ENCODE peak calls at places on chromosomes 4 and X, in nine cellular contexts. One of them, this sample, is unnamed.

GRCh38 chrX:291411-291901 is 10.3 kb downstream of the PLCXD1 start:
- DNase-seq in AG09309: no peak
- DNase-seq in NCI-H69: no peak
- DNase-seq in mesothelial cell of epicardium: no peak
- DNase-seq in left cardiac atrium: peak
- DNase-seq in stimulated activated CD4-positive, alpha-beta T cell treated with anti-CD3 and anti-CD28 coated beads, Interleukin-1b, Interleukin-23, amount 100 ng/mL, for 1 hour: no peak
- DNase-seq in H54: no peak
- DNase-seq in GM06990: no peak
- DNase-seq in amniotic epithelial cell: no peak
- DNase-seq in this sample: no peak

GRCh38 chr4:82230310-82230709 is 143.5 kb downstream of the HNRNPD start:
- DNase-seq in left cardiac atrium: no peak
- DNase-seq in AG09309: no peak
- DNase-seq in NCI-H69: no peak
- DNase-seq in GM06990: no peak
- DNase-seq in amniotic epithelial cell: no peak
- DNase-seq in H54: no peak
- DNase-seq in stimulated activated CD4-positive, alpha-beta T cell treated with anti-CD3 and anti-CD28 coated beads, Interleukin-1b, Interleukin-23, amount 100 ng/mL, for 1 hour: no peak
- DNase-seq in mesothelial cell of epicardium: no peak
- DNase-seq in this sample: no peak

GRCh38 chr4:4619821-4620220 is 78.0 kb upstream of the STX18 start:
- DNase-seq in GM06990: no peak
- DNase-seq in stimulated activated CD4-positive, alpha-beta T cell treated with anti-CD3 and anti-CD28 coated beads, Interleukin-1b, Interleukin-23, amount 100 ng/mL, for 1 hour: no peak
- DNase-seq in mesothelial cell of epicardium: no peak
- DNase-seq in amniotic epithelial cell: no peak
- DNase-seq in H54: no peak
- DNase-seq in AG09309: no peak
- DNase-seq in NCI-H69: no peak
- DNase-seq in left cardiac atrium: no peak
- DNase-seq in this sample: no peak

GRCh38 chr4:145609494-145610427 is 9.4 kb upstream of the MMAA start:
- DNase-seq in left cardiac atrium: peak
- DNase-seq in H54: peak
- DNase-seq in AG09309: peak
- DNase-seq in stimulated activated CD4-positive, alpha-beta T cell treated with anti-CD3 and anti-CD28 coated beads, Interleukin-1b, Interleukin-23, amount 100 ng/mL, for 1 hour: peak
- DNase-seq in GM06990: peak
- DNase-seq in mesothelial cell of epicardium: no peak
- DNase-seq in amniotic epithelial cell: peak
- DNase-seq in NCI-H69: peak
- DNase-seq in this sample: no peak

GRCh38 chrX:110210417-110211139 is 107.3 kb downstream of the AMMECR1 start:
- DNase-seq in GM06990: no peak
- DNase-seq in AG09309: peak
- DNase-seq in mesothelial cell of epicardium: no peak
- DNase-seq in left cardiac atrium: no peak
- DNase-seq in stimulated activated CD4-positive, alpha-beta T cell treated with anti-CD3 and anti-CD28 coated beads, Interleukin-1b, Interleukin-23, amount 100 ng/mL, for 1 hour: no peak
- DNase-seq in NCI-H69: peak
- DNase-seq in amniotic epithelial cell: peak
- DNase-seq in H54: no peak
- DNase-seq in this sample: no peak

GRCh38 chr4:55080174-55080865 is 45.1 kb downstream of the KDR start:
- DNase-seq in stimulated activated CD4-positive, alpha-beta T cell treated with anti-CD3 and anti-CD28 coated beads, Interleukin-1b, Interleukin-23, amount 100 ng/mL, for 1 hour: no peak
- DNase-seq in H54: no peak
- DNase-seq in GM06990: no peak
- DNase-seq in mesothelial cell of epicardium: no peak
- DNase-seq in left cardiac atrium: no peak
- DNase-seq in NCI-H69: no peak
- DNase-seq in amniotic epithelial cell: peak
- DNase-seq in AG09309: peak
- DNase-seq in this sample: no peak

GRCh38 chrX:41796577-41796976 is 72.6 kb downstream of the GPR82 start:
- DNase-seq in mesothelial cell of epicardium: no peak
- DNase-seq in amniotic epithelial cell: no peak
- DNase-seq in H54: no peak
- DNase-seq in NCI-H69: no peak
- DNase-seq in AG09309: no peak
- DNase-seq in GM06990: no peak
- DNase-seq in stimulated activated CD4-positive, alpha-beta T cell treated with anti-CD3 and anti-CD28 coated beads, Interleukin-1b, Interleukin-23, amount 100 ng/mL, for 1 hour: no peak
- DNase-seq in left cardiac atrium: no peak
- DNase-seq in this sample: no peak

GRCh38 chr4:152479428-152480026 is 56.4 kb downstream of the FBXW7 start:
- DNase-seq in amniotic epithelial cell: peak
- DNase-seq in left cardiac atrium: no peak
- DNase-seq in mesothelial cell of epicardium: no peak
- DNase-seq in stimulated activated CD4-positive, alpha-beta T cell treated with anti-CD3 and anti-CD28 coated beads, Interleukin-1b, Interleukin-23, amount 100 ng/mL, for 1 hour: no peak
- DNase-seq in NCI-H69: no peak
- DNase-seq in GM06990: no peak
- DNase-seq in H54: no peak
- DNase-seq in AG09309: no peak
- DNase-seq in this sample: no peak

GRCh38 chrX:153970398-153971123 is 1.1 kb downstream of the HCFC1 start:
- DNase-seq in NCI-H69: peak
- DNase-seq in GM06990: no peak
- DNase-seq in left cardiac atrium: no peak
- DNase-seq in H54: no peak
- DNase-seq in AG09309: peak
- DNase-seq in mesothelial cell of epicardium: no peak
- DNase-seq in stimulated activated CD4-positive, alpha-beta T cell treated with anti-CD3 and anti-CD28 coated beads, Interleukin-1b, Interleukin-23, amount 100 ng/mL, for 1 hour: no peak
- DNase-seq in amniotic epithelial cell: peak
- DNase-seq in this sample: no peak

GRCh38 chr4:56876264-56876663 is 31.4 kb upstream of the REST start:
- DNase-seq in left cardiac atrium: no peak
- DNase-seq in GM06990: no peak
- DNase-seq in NCI-H69: no peak
- DNase-seq in AG09309: no peak
- DNase-seq in amniotic epithelial cell: no peak
- DNase-seq in stimulated activated CD4-positive, alpha-beta T cell treated with anti-CD3 and anti-CD28 coated beads, Interleukin-1b, Interleukin-23, amount 100 ng/mL, for 1 hour: no peak
- DNase-seq in H54: no peak
- DNase-seq in mesothelial cell of epicardium: no peak
- DNase-seq in this sample: no peak

GRCh38 chrX:38717871-38718270 is 83.4 kb upstream of the MID1IP1 start:
- DNase-seq in AG09309: no peak
- DNase-seq in H54: no peak
- DNase-seq in GM06990: no peak
- DNase-seq in stimulated activated CD4-positive, alpha-beta T cell treated with anti-CD3 and anti-CD28 coated beads, Interleukin-1b, Interleukin-23, amount 100 ng/mL, for 1 hour: no peak
- DNase-seq in amniotic epithelial cell: peak
- DNase-seq in NCI-H69: peak
- DNase-seq in left cardiac atrium: no peak
- DNase-seq in mesothelial cell of epicardium: no peak
- DNase-seq in this sample: no peak

GRCh38 chr4:157992038-157992706 is 180.7 kb downstream of the GASK1B start:
- DNase-seq in amniotic epithelial cell: peak
- DNase-seq in GM06990: no peak
- DNase-seq in left cardiac atrium: no peak
- DNase-seq in AG09309: peak
- DNase-seq in mesothelial cell of epicardium: no peak
- DNase-seq in stimulated activated CD4-positive, alpha-beta T cell treated with anti-CD3 and anti-CD28 coated beads, Interleukin-1b, Interleukin-23, amount 100 ng/mL, for 1 hour: no peak
- DNase-seq in H54: no peak
- DNase-seq in NCI-H69: peak
- DNase-seq in this sample: no peak

GRCh38 chrX:140439455-140439854 is 65.4 kb downstream of the SOX3 start:
- DNase-seq in mesothelial cell of epicardium: peak
- DNase-seq in stimulated activated CD4-positive, alpha-beta T cell treated with anti-CD3 and anti-CD28 coated beads, Interleukin-1b, Interleukin-23, amount 100 ng/mL, for 1 hour: no peak
- DNase-seq in H54: no peak
- DNase-seq in left cardiac atrium: peak
- DNase-seq in GM06990: no peak
- DNase-seq in NCI-H69: peak
- DNase-seq in AG09309: no peak
- DNase-seq in amniotic epithelial cell: no peak
- DNase-seq in this sample: no peak

GRCh38 chrX:39955621-39956020 is 142.1 kb downstream of the BCOR start:
- DNase-seq in NCI-H69: peak
- DNase-seq in GM06990: no peak
- DNase-seq in stimulated activated CD4-positive, alpha-beta T cell treated with anti-CD3 and anti-CD28 coated beads, Interleukin-1b, Interleukin-23, amount 100 ng/mL, for 1 hour: no peak
- DNase-seq in AG09309: no peak
- DNase-seq in mesothelial cell of epicardium: no peak
- DNase-seq in H54: no peak
- DNase-seq in left cardiac atrium: no peak
- DNase-seq in amniotic epithelial cell: no peak
- DNase-seq in this sample: no peak

GRCh38 chrX:139429913-139430312 is 100.6 kb upstream of the F9 start:
- DNase-seq in left cardiac atrium: no peak
- DNase-seq in GM06990: no peak
- DNase-seq in amniotic epithelial cell: no peak
- DNase-seq in AG09309: no peak
- DNase-seq in mesothelial cell of epicardium: no peak
- DNase-seq in stimulated activated CD4-positive, alpha-beta T cell treated with anti-CD3 and anti-CD28 coated beads, Interleukin-1b, Interleukin-23, amount 100 ng/mL, for 1 hour: no peak
- DNase-seq in NCI-H69: peak
- DNase-seq in H54: no peak
- DNase-seq in this sample: no peak

GRCh38 chrX:154025230-154025629 is 5.5 kb upstream of the IRAK1 start:
- DNase-seq in AG09309: no peak
- DNase-seq in stimulated activated CD4-positive, alpha-beta T cell treated with anti-CD3 and anti-CD28 coated beads, Interleukin-1b, Interleukin-23, amount 100 ng/mL, for 1 hour: no peak
- DNase-seq in left cardiac atrium: no peak
- DNase-seq in mesothelial cell of epicardium: no peak
- DNase-seq in H54: no peak
- DNase-seq in NCI-H69: no peak
- DNase-seq in amniotic epithelial cell: no peak
- DNase-seq in GM06990: no peak
- DNase-seq in this sample: no peak

GRCh38 chr4:8762951-8763735 is 108.5 kb downstream of the HMX1 start:
- DNase-seq in H54: no peak
- DNase-seq in NCI-H69: no peak
- DNase-seq in AG09309: no peak
- DNase-seq in amniotic epithelial cell: no peak
- DNase-seq in stimulated activated CD4-positive, alpha-beta T cell treated with anti-CD3 and anti-CD28 coated beads, Interleukin-1b, Interleukin-23, amount 100 ng/mL, for 1 hour: no peak
- DNase-seq in mesothelial cell of epicardium: peak
- DNase-seq in GM06990: no peak
- DNase-seq in left cardiac atrium: peak
- DNase-seq in this sample: no peak

GRCh38 chr4:108044951-108045686 is 55.4 kb downstream of the HADH start:
- DNase-seq in H54: no peak
- DNase-seq in amniotic epithelial cell: no peak
- DNase-seq in AG09309: no peak
- DNase-seq in stimulated activated CD4-positive, alpha-beta T cell treated with anti-CD3 and anti-CD28 coated beads, Interleukin-1b, Interleukin-23, amount 100 ng/mL, for 1 hour: no peak
- DNase-seq in left cardiac atrium: no peak
- DNase-seq in mesothelial cell of epicardium: no peak
- DNase-seq in NCI-H69: no peak
- DNase-seq in GM06990: no peak
- DNase-seq in this sample: no peak

GRCh38 chrX:12174358-12174757 is 36.1 kb downstream of the FRMPD4 start:
- DNase-seq in amniotic epithelial cell: peak
- DNase-seq in left cardiac atrium: no peak
- DNase-seq in H54: no peak
- DNase-seq in mesothelial cell of epicardium: no peak
- DNase-seq in stimulated activated CD4-positive, alpha-beta T cell treated with anti-CD3 and anti-CD28 coated beads, Interleukin-1b, Interleukin-23, amount 100 ng/mL, for 1 hour: no peak
- DNase-seq in AG09309: no peak
- DNase-seq in NCI-H69: no peak
- DNase-seq in GM06990: no peak
- DNase-seq in this sample: no peak

GRCh38 chr4:1177274-1178141 is 5.1 kb upstream of the SPON2 start:
- DNase-seq in amniotic epithelial cell: peak
- DNase-seq in AG09309: no peak
- DNase-seq in NCI-H69: no peak
- DNase-seq in GM06990: no peak
- DNase-seq in stimulated activated CD4-positive, alpha-beta T cell treated with anti-CD3 and anti-CD28 coated beads, Interleukin-1b, Interleukin-23, amount 100 ng/mL, for 1 hour: no peak
- DNase-seq in H54: no peak
- DNase-seq in mesothelial cell of epicardium: no peak
- DNase-seq in left cardiac atrium: no peak
- DNase-seq in this sample: no peak

GRCh38 chrX:49041683-49042529 is 1.3 kb downstream of the TFE3 start:
- DNase-seq in AG09309: peak
- DNase-seq in NCI-H69: peak
- DNase-seq in mesothelial cell of epicardium: no peak
- DNase-seq in stimulated activated CD4-positive, alpha-beta T cell treated with anti-CD3 and anti-CD28 coated beads, Interleukin-1b, Interleukin-23, amount 100 ng/mL, for 1 hour: no peak
- DNase-seq in left cardiac atrium: no peak
- DNase-seq in H54: no peak
- DNase-seq in amniotic epithelial cell: peak
- DNase-seq in GM06990: no peak
- DNase-seq in this sample: no peak

GRCh38 chr4:91282217-91282616 is 1021.5 kb upstream of the GRID2 start:
- DNase-seq in stimulated activated CD4-positive, alpha-beta T cell treated with anti-CD3 and anti-CD28 coated beads, Interleukin-1b, Interleukin-23, amount 100 ng/mL, for 1 hour: no peak
- DNase-seq in H54: no peak
- DNase-seq in GM06990: no peak
- DNase-seq in left cardiac atrium: no peak
- DNase-seq in amniotic epithelial cell: no peak
- DNase-seq in mesothelial cell of epicardium: no peak
- DNase-seq in NCI-H69: no peak
- DNase-seq in AG09309: no peak
- DNase-seq in this sample: no peak

GRCh38 chr4:129358571-129358970 is 262.6 kb downstream of the C4orf33 start:
- DNase-seq in left cardiac atrium: no peak
- DNase-seq in mesothelial cell of epicardium: no peak
- DNase-seq in amniotic epithelial cell: peak
- DNase-seq in H54: no peak
- DNase-seq in AG09309: peak
- DNase-seq in stimulated activated CD4-positive, alpha-beta T cell treated with anti-CD3 and anti-CD28 coated beads, Interleukin-1b, Interleukin-23, amount 100 ng/mL, for 1 hour: no peak
- DNase-seq in NCI-H69: peak
- DNase-seq in GM06990: no peak
- DNase-seq in this sample: no peak

GRCh38 chr4:56630876-56631666 is 50.0 kb downstream of the HOPX start:
- DNase-seq in NCI-H69: no peak
- DNase-seq in H54: no peak
- DNase-seq in GM06990: no peak
- DNase-seq in AG09309: peak
- DNase-seq in stimulated activated CD4-positive, alpha-beta T cell treated with anti-CD3 and anti-CD28 coated beads, Interleukin-1b, Interleukin-23, amount 100 ng/mL, for 1 hour: no peak
- DNase-seq in amniotic epithelial cell: peak
- DNase-seq in left cardiac atrium: no peak
- DNase-seq in mesothelial cell of epicardium: no peak
- DNase-seq in this sample: no peak

GRCh38 chrX:32871636-32872035 is 339.7 kb downstream of the DMD start:
- DNase-seq in H54: no peak
- DNase-seq in amniotic epithelial cell: peak
- DNase-seq in GM06990: no peak
- DNase-seq in stimulated activated CD4-positive, alpha-beta T cell treated with anti-CD3 and anti-CD28 coated beads, Interleukin-1b, Interleukin-23, amount 100 ng/mL, for 1 hour: no peak
- DNase-seq in mesothelial cell of epicardium: no peak
- DNase-seq in AG09309: no peak
- DNase-seq in NCI-H69: no peak
- DNase-seq in left cardiac atrium: no peak
- DNase-seq in this sample: no peak

GRCh38 chrX:44954562-44954961 is 81.6 kb downstream of the KDM6A start:
- DNase-seq in amniotic epithelial cell: no peak
- DNase-seq in left cardiac atrium: no peak
- DNase-seq in H54: no peak
- DNase-seq in AG09309: no peak
- DNase-seq in NCI-H69: peak
- DNase-seq in stimulated activated CD4-positive, alpha-beta T cell treated with anti-CD3 and anti-CD28 coated beads, Interleukin-1b, Interleukin-23, amount 100 ng/mL, for 1 hour: no peak
- DNase-seq in mesothelial cell of epicardium: no peak
- DNase-seq in GM06990: no peak
- DNase-seq in this sample: no peak

GRCh38 chr4:108072300-108072699 is 82.6 kb downstream of the HADH start:
- DNase-seq in stimulated activated CD4-positive, alpha-beta T cell treated with anti-CD3 and anti-CD28 coated beads, Interleukin-1b, Interleukin-23, amount 100 ng/mL, for 1 hour: no peak
- DNase-seq in amniotic epithelial cell: no peak
- DNase-seq in AG09309: no peak
- DNase-seq in NCI-H69: peak
- DNase-seq in GM06990: peak
- DNase-seq in H54: no peak
- DNase-seq in left cardiac atrium: no peak
- DNase-seq in mesothelial cell of epicardium: no peak
- DNase-seq in this sample: no peak

GRCh38 chr4:145840162-145840768 is 98.4 kb downstream of the ZNF827 start:
- DNase-seq in AG09309: no peak
- DNase-seq in stimulated activated CD4-positive, alpha-beta T cell treated with anti-CD3 and anti-CD28 coated beads, Interleukin-1b, Interleukin-23, amount 100 ng/mL, for 1 hour: no peak
- DNase-seq in NCI-H69: peak
- DNase-seq in mesothelial cell of epicardium: no peak
- DNase-seq in amniotic epithelial cell: peak
- DNase-seq in GM06990: no peak
- DNase-seq in H54: no peak
- DNase-seq in left cardiac atrium: no peak
- DNase-seq in this sample: no peak

GRCh38 chr4:122758033-122758432 is 25.5 kb downstream of the BBS12 start:
- DNase-seq in GM06990: no peak
- DNase-seq in stimulated activated CD4-positive, alpha-beta T cell treated with anti-CD3 and anti-CD28 coated beads, Interleukin-1b, Interleukin-23, amount 100 ng/mL, for 1 hour: no peak
- DNase-seq in left cardiac atrium: no peak
- DNase-seq in AG09309: no peak
- DNase-seq in amniotic epithelial cell: peak
- DNase-seq in H54: no peak
- DNase-seq in mesothelial cell of epicardium: no peak
- DNase-seq in NCI-H69: peak
- DNase-seq in this sample: no peak

GRCh38 chr4:121758896-121759568 is 5.9 kb downstream of the SMIM43 start:
- DNase-seq in NCI-H69: no peak
- DNase-seq in GM06990: no peak
- DNase-seq in H54: no peak
- DNase-seq in amniotic epithelial cell: peak
- DNase-seq in stimulated activated CD4-positive, alpha-beta T cell treated with anti-CD3 and anti-CD28 coated beads, Interleukin-1b, Interleukin-23, amount 100 ng/mL, for 1 hour: no peak
- DNase-seq in mesothelial cell of epicardium: no peak
- DNase-seq in AG09309: no peak
- DNase-seq in left cardiac atrium: no peak
- DNase-seq in this sample: no peak

GRCh38 chr4:74230902-74231499 is 73.1 kb downstream of the MTHFD2L start:
- DNase-seq in GM06990: no peak
- DNase-seq in H54: no peak
- DNase-seq in NCI-H69: no peak
- DNase-seq in amniotic epithelial cell: peak
- DNase-seq in stimulated activated CD4-positive, alpha-beta T cell treated with anti-CD3 and anti-CD28 coated beads, Interleukin-1b, Interleukin-23, amount 100 ng/mL, for 1 hour: no peak
- DNase-seq in mesothelial cell of epicardium: no peak
- DNase-seq in AG09309: peak
- DNase-seq in left cardiac atrium: peak
- DNase-seq in this sample: no peak

This sample was measured in esophagus squamous epithelium.